ENCODE peak calls at places on chromosome 19, in eight cellular contexts. G is IMR-90, B is esophagus muscularis mucosa, N is foreskin fibroblast, C is endodermal cell, O is tibial nerve, A is heart right ventricle, U is left ventricle myocardium inferior. S is an unnamed sample.

GRCh38 chr19:33904681-33905080 is 108.0 kb downstream of the KCTD15 start:
- DNase-seq in G (no peak), B (no peak), N (peak; percentile 26), C (peak; percentile 87), O (no peak), A (peak; percentile 25), U (no peak), S (no peak)

GRCh38 chr19:53789708-53790678 is 34.1 kb downstream of the NLRP12 start:
- DNase-seq in G (no peak), B (no peak), N (no peak), C (no peak), O (no peak), A (no peak), U (no peak), S (no peak)

GRCh38 chr19:55166530-55167268 is at the start of gene DNAAF3:
- DNase-seq in G (peak; percentile 96), B (peak; percentile 96), N (peak; percentile 99), C (peak; percentile 99), O (peak; percentile 69), A (peak; percentile 94), U (peak; percentile 91), S (peak; percentile 98)

GRCh38 chr19:53537523-53538377 is at the start of gene ZNF331:
- DNase-seq in G (peak; percentile 83), B (peak; percentile 94), N (peak; percentile 91), C (peak; percentile 88), O (peak; percentile 68), A (peak; percentile 83), U (peak; percentile 80), S (peak; percentile 92)

GRCh38 chr19:14954071-14954655 is 12.9 kb downstream of the OR7C2 start:
- DNase-seq in G (no peak), B (no peak), N (no peak), C (peak; percentile 96), O (no peak), A (no peak), U (no peak), S (peak; percentile 84)

GRCh38 chr19:14563989-14564650 is 7.7 kb downstream of the NDUFB7 start:
- DNase-seq in G (no peak), B (no peak), N (no peak), C (peak; percentile 98), O (no peak), A (no peak), U (no peak), S (no peak)

GRCh38 chr19:42024622-42025111 is 30.6 kb upstream of the ATP1A3 start:
- DNase-seq in G (peak; percentile 48), B (no peak), N (peak; percentile 74), C (no peak), O (no peak), A (peak; percentile 76), U (peak; percentile 76), S (no peak)

GRCh38 chr19:27746691-27747380 is 1466.1 kb downstream of the UQCRFS1 start:
- DNase-seq in G (peak; percentile 1), B (peak; percentile 86), N (peak; percentile 50), C (peak; percentile 87), O (no peak), A (peak; percentile 34), U (peak; percentile 46), S (peak; percentile 67)

GRCh38 chr19:13842294-13843103 is 34.4 kb upstream of the NANOS3 start:
- DNase-seq in G (peak; percentile 65), B (no peak), N (peak; percentile 92), C (peak; percentile 71), O (peak; percentile 82), A (peak; percentile 92), U (peak; percentile 91), S (peak; percentile 93)

GRCh38 chr19:57241181-57241580 is 749 bp downstream of the ZNF805 start:
- DNase-seq in G (peak; percentile 37), B (peak; percentile 4), N (peak; percentile 49), C (peak; percentile 39), O (no peak), A (no peak), U (no peak), S (peak; percentile 44)

GRCh38 chr19:741506-742131 is 9.3 kb upstream of the MISP start:
- DNase-seq in G (no peak), B (no peak), N (no peak), C (peak; percentile 83), O (no peak), A (no peak), U (no peak), S (no peak)
- TF ChIP-seq CTCF in G (no peak), B (no peak), N (no peak), C (peak; percentile 71), O (no peak), A (no peak), U (peak; percentile 21), S (peak; percentile 19)

DNA sequence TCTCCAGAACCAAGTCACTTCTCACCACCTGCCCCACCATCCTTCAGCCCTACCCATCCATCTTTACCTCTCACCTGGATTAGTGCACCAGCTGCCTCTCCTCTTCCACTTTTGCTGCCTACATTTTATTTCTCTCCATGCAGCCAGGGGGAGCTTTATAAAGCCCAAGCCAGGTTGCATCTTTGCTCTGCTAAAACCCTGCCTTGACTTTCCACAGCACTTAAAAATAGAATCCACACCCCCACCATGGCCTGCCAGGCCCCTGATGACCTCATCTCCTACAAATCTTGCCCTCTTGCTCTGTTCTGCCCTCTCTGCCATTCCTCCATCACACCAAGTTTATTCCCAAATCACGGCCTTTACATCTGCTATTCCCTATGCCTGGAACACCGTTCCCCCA is 1.8 kb downstream of the HOOK2 start:
- DNase-seq in G (peak; percentile 35), B (no peak), N (peak; percentile 76), C (no peak), O (no peak), A (peak; percentile 51), U (peak; percentile 48), S (no peak)
- TF ChIP-seq CTCF in G (peak; percentile 39), B (no peak), N (peak; percentile 43), C (peak; percentile 49), O (no peak), A (peak; percentile 14), U (peak; percentile 57), S (peak; percentile 34)

DNA sequence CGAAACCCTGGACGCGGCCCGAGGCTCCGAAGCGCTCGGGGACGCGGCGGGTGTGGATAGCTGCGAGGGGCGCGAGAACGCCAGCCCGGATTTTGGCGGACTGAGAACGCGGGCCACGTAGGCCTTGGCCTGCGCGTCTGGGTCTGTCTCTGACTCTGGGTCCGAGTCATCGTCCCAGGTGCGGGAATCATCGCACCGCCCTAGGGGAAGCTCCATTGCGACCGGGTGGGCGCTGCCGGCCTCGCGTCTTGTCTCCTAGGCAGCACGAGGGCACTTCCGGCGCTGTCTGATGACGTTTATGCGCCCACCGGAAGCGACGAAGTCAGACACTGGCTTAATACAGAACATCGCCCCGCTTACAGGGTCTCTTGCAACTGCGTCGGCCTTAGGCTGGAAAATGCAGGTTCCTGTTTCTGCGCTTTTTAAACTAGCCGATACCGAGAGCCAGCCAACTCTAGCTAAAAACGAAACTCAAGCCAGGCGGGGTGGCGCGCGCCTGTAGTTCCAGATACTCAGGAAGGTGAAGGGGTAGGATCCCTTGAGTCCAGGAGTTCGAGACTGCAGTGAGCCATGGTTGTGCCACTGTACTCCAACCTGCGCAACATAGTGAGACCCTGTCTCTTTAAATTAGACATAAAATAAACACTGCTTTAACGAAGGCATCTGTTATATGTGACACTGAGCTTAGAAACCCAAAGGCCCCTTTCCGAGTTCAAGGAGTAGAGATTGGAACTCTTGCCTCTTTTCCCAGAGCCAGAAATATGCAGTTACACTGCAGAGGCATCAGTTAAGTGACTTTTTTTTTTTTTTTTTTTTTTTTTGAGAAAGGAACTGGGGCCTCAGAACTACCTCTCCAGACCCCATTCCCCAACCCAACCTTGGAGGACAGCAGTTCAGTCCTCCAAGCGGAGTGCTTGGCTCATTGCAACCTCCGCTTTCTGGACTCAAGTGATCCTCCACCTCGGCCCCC is at the start of gene FBXW9:
- DNase-seq in G (peak; percentile 95), B (peak; percentile 100), N (peak; percentile 98), C (peak; percentile 98), O (peak; percentile 100), A (peak; percentile 96), U (peak; percentile 98), S (peak; percentile 97)
- TF ChIP-seq CTCF in G (no peak), B (peak; percentile 23), N (no peak), C (no peak), O (no peak), A (no peak), U (no peak), S (no peak)

DNA sequence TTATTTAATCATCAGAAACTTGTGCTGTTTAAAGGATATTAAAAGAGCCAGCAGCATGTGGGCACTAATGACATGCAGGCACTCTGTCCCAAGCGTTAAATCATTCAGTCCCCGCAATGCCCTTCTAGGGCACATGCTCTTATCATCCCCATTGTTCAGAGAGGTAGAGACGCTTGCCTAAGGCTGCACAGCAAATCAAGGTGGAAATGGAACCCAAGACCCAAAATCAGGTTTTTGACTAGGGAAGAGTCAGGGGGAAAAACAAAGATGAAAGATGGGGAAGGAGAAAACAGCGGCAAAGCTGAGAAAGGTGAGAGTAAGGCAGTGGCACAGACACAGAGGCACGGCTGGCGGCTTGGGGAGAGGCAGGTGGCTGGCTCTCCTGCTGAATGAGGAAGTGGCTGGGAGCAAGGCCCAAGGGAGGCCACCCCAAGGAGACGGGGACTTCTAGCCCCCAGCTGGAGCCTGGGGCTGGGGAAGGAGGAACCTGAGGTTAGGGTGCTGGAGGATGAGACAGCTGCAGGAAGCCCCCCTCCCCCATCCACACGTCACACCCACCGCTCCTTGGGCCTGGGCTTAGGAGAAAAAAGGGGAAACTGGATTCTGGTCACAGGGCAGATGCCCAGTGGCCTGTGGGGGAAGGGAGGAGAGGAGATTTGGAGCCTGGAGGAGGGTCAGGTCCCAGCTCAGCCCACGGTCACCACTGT is 1.0 kb upstream of the TYROBP start:
- DNase-seq in G (no peak), B (peak; percentile 94), N (no peak), C (no peak), O (peak; percentile 73), A (peak; percentile 77), U (peak; percentile 77), S (no peak)
- TF ChIP-seq CTCF in G (no peak), B (no peak), N (no peak), C (no peak), O (no peak), A (no peak), U (no peak), S (no peak)

GRCh38 chr19:1057185-1057857 is 9.6 kb upstream of the ARHGAP45 start:
- DNase-seq in G (peak; percentile 67), B (no peak), N (peak; percentile 64), C (peak; percentile 69), O (no peak), A (no peak), U (no peak), S (no peak)
- TF ChIP-seq CTCF in G (no peak), B (no peak), N (no peak), C (peak; percentile 22), O (no peak), A (no peak), U (no peak), S (peak; percentile 57)

DNA sequence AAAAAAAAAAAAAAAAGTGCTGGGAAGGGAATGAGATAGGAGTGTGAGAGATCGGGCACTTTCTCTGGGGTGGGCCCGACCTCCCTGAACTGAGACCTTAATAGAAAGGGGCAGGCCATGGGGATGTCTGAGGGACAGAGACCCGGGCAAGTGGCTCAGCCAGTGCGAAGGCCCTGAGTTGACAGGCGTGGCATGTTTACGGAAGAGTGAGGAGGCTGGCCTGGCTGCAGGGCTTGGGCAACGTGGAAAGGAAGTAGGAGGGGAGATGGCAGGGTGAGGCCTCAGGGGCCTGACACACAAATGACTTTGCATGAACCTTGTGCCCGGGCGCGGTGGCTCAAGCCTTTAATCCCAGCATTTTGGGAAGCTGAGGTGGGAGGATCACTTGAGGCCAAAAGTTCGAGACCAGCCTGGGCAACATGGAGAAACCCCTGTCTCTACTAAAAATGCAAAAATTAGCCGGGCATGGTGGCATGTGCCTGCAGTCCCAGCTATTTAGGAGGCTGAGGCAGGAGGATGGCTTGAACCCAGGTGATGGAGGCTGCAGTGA is 13.9 kb downstream of the FCHO1 start:
- DNase-seq in G (no peak), B (no peak), N (no peak), C (peak; percentile 16), O (peak; percentile 38), A (peak; percentile 48), U (peak; percentile 55), S (no peak)
- TF ChIP-seq CTCF in G (no peak), B (no peak), N (no peak), C (no peak), O (no peak), A (no peak), U (no peak), S (no peak)

S was measured in osteocyte.